ENCODE peak calls at places on chromosomes 2 and 18, in nine cellular contexts. F, T, M, S, L, U, J, Q and N are unnamed samples.

GRCh38 chr18:66495844-66496243 is 108.0 kb downstream of the CDH19 start:
- DNase-seq in F (peak; percentile 1), T (peak; percentile 82), M (no peak), S (peak; percentile 72), L (peak; percentile 73), U (no peak), J (no peak), Q (no peak), N (peak; percentile 1)

GRCh38 chr2:163044116-163044515 is 205.5 kb upstream of the KCNH7 start:
- DNase-seq in F (no peak), T (no peak), M (no peak), S (no peak), L (no peak), U (no peak), J (no peak), Q (no peak), N (no peak)

GRCh38 chr2:156321243-156321904 is 11.1 kb downstream of the NR4A2 start:
- DNase-seq in F (no peak), T (no peak), M (peak; percentile 42), S (no peak), L (no peak), U (no peak), J (no peak), Q (no peak), N (no peak)

GRCh38 chr2:19911799-19912509 is 10.2 kb upstream of the TTC32 start:
- DNase-seq in F (no peak), T (no peak), M (peak; percentile 87), S (no peak), L (no peak), U (no peak), J (peak; percentile 98), Q (peak; percentile 36), N (peak; percentile 88)

GRCh38 chr2:183868707-183869106 is 729.6 kb upstream of the ZNF804A start:
- DNase-seq in F (no peak), T (no peak), M (peak; percentile 10), S (peak; percentile 0), L (no peak), U (no peak), J (peak; percentile 82), Q (no peak), N (no peak)

GRCh38 chr2:24875272-24875671 is 44.8 kb downstream of the ADCY3 start:
- DNase-seq in F (no peak), T (no peak), M (peak; percentile 56), S (no peak), L (no peak), U (no peak), J (no peak), Q (peak; percentile 61), N (peak; percentile 47)

GRCh38 chr2:203453858-203454451 is 81.1 kb downstream of the RAPH1 start:
- DNase-seq in F (no peak), T (peak; percentile 85), M (peak; percentile 73), S (peak; percentile 74), L (peak; percentile 58), U (no peak), J (peak; percentile 62), Q (peak; percentile 78), N (peak; percentile 52)

GRCh38 chr2:18536100-18536499 is 24.4 kb downstream of the RDH14 start:
- DNase-seq in F (no peak), T (no peak), M (peak; percentile 75), S (peak; percentile 61), L (no peak), U (no peak), J (peak; percentile 81), Q (no peak), N (no peak)

GRCh38 chr2:240134956-240135520 is 1.1 kb downstream of the COPS9 start:
- DNase-seq in F (no peak), T (no peak), M (no peak), S (no peak), L (no peak), U (peak; percentile 69), J (no peak), Q (no peak), N (no peak)

GRCh38 chr2:159249955-159250723 is 36.4 kb downstream of the WDSUB1 start:
- DNase-seq in F (no peak), T (no peak), M (peak; percentile 93), S (peak; percentile 94), L (no peak), U (no peak), J (peak; percentile 86), Q (peak; percentile 79), N (peak; percentile 88)

GRCh38 chr2:239625913-239626734 is 225.3 kb upstream of the HDAC4 start:
- DNase-seq in F (no peak), T (no peak), M (no peak), S (no peak), L (no peak), U (peak; percentile 46), J (no peak), Q (no peak), N (no peak)

GRCh38 chr2:237413293-237414055 is 490 bp downstream of the COL6A3 start:
- DNase-seq in F (no peak), T (no peak), M (peak; percentile 69), S (no peak), L (no peak), U (no peak), J (peak; percentile 38), Q (peak; percentile 53), N (peak; percentile 40)

GRCh38 chr2:170362313-170362795 is 184.4 kb downstream of the MYO3B start:
- DNase-seq in F (no peak), T (no peak), M (no peak), S (no peak), L (no peak), U (no peak), J (no peak), Q (no peak), N (no peak)

GRCh38 chr18:23077493-23078256 is 57.6 kb upstream of the CABLES1 start:
- DNase-seq in F (no peak), T (no peak), M (no peak), S (peak; percentile 56), L (no peak), U (no peak), J (peak; percentile 26), Q (no peak), N (no peak)

GRCh38 chr2:220509921-220510320 is 882.5 kb downstream of the SLC4A3 start:
- DNase-seq in F (no peak), T (no peak), M (no peak), S (no peak), L (no peak), U (no peak), J (peak; percentile 20), Q (no peak), N (no peak)

GRCh38 chr18:11658019-11658418 is 31.0 kb upstream of the GNAL start:
- DNase-seq in F (no peak), T (no peak), M (no peak), S (no peak), L (no peak), U (no peak), J (no peak), Q (no peak), N (no peak)

GRCh38 chr2:54787760-54788366 is 64.4 kb downstream of the EML6 start:
- DNase-seq in F (no peak), T (peak; percentile 90), M (no peak), S (no peak), L (no peak), U (no peak), J (no peak), Q (no peak), N (no peak)

GRCh38 chr18:49094136-49094535 is 143.4 kb upstream of the SMAD7 start:
- DNase-seq in F (no peak), T (no peak), M (peak; percentile 67), S (no peak), L (no peak), U (no peak), J (no peak), Q (peak; percentile 30), N (peak; percentile 86)

GRCh38 chr2:172943992-172944793 is 131.5 kb upstream of the MAP3K20 start:
- DNase-seq in F (no peak), T (no peak), M (peak; percentile 34), S (no peak), L (no peak), U (no peak), J (no peak), Q (no peak), N (no peak)

GRCh38 chr2:48320747-48321146 is 209.2 kb upstream of the STON1 start:
- DNase-seq in F (no peak), T (no peak), M (no peak), S (no peak), L (no peak), U (no peak), J (peak; percentile 12), Q (no peak), N (no peak)

GRCh38 chr18:45167109-45167551 is 448.1 kb upstream of the SLC14A2 start:
- DNase-seq in F (no peak), T (no peak), M (peak; percentile 73), S (no peak), L (no peak), U (no peak), J (peak; percentile 86), Q (peak; percentile 45), N (no peak)

GRCh38 chr18:54752185-54752584 is 76.1 kb upstream of the RAB27B start:
- DNase-seq in F (no peak), T (no peak), M (no peak), S (no peak), L (no peak), U (no peak), J (no peak), Q (no peak), N (no peak)

GRCh38 chr2:200156140-200156858 is 150.2 kb upstream of the SPATS2L start:
- DNase-seq in F (no peak), T (no peak), M (peak; percentile 94), S (peak; percentile 6), L (no peak), U (no peak), J (peak; percentile 86), Q (peak; percentile 83), N (peak; percentile 83)

GRCh38 chr2:39215545-39215944 is 28.2 kb downstream of the CDKL4 start:
- DNase-seq in F (no peak), T (no peak), M (peak; percentile 19), S (no peak), L (no peak), U (no peak), J (no peak), Q (no peak), N (no peak)

GRCh38 chr2:167935803-167936110 is 311.6 kb downstream of the STK39 start:
- DNase-seq in F (no peak), T (no peak), M (no peak), S (no peak), L (no peak), U (no peak), J (no peak), Q (no peak), N (no peak)

GRCh38 chr2:190947711-190948251 is 66.2 kb downstream of the STAT1 start:
- DNase-seq in F (no peak), T (no peak), M (peak; percentile 80), S (peak; percentile 93), L (no peak), U (no peak), J (peak; percentile 83), Q (peak; percentile 89), N (peak; percentile 55)

GRCh38 chr2:173232956-173233744 is 121.5 kb upstream of the CDCA7 start:
- DNase-seq in F (no peak), T (no peak), M (peak; percentile 20), S (no peak), L (no peak), U (no peak), J (peak; percentile 6), Q (peak; percentile 5), N (peak; percentile 10)

GRCh38 chr2:43083710-43084698 is 142.4 kb downstream of the ZFP36L2 start:
- DNase-seq in F (no peak), T (no peak), M (peak; percentile 78), S (no peak), L (no peak), U (peak; percentile 86), J (peak; percentile 66), Q (peak; percentile 78), N (peak; percentile 91)

GRCh38 chr2:153230977-153231376 is 247.6 kb downstream of the RPRM start:
- DNase-seq in F (no peak), T (no peak), M (no peak), S (no peak), L (no peak), U (no peak), J (no peak), Q (no peak), N (no peak)

GRCh38 chr2:3494984-3495666 is 24.2 kb downstream of the ADI1 start:
- DNase-seq in F (no peak), T (no peak), M (no peak), S (no peak), L (no peak), U (no peak), J (no peak), Q (no peak), N (no peak)

GRCh38 chr2:45904931-45905642 is 253.6 kb downstream of the PRKCE start:
- DNase-seq in F (no peak), T (no peak), M (peak; percentile 50), S (no peak), L (no peak), U (no peak), J (no peak), Q (no peak), N (peak; percentile 28)